ENCODE peak calls at places on chromosomes 7 and 10, in four cellular contexts. A is tibial nerve, U is RWPE2, L is prostate gland. G is an unnamed sample. For H3K4me1, the result is how much of the 10 kb centered on the place peaks cover.

GRCh38 chr7:151425670-151426075 is 14.3 kb downstream of the CRYGN start:
- DNase-seq in A (no peak), U (no peak), L (no peak), G (no peak)

GRCh38 chr7:1692500-1693418 is 22.7 kb downstream of the ELFN1 start:
- DNase-seq in A (no peak), U (peak), L (no peak), G (no peak)

GRCh38 chr7:35793225-35793579 is 7.7 kb upstream of the SEPTIN7 start:
- DNase-seq in A (no peak), U (no peak), L (no peak), G (no peak)

GRCh38 chr7:80259-81236 is 111.8 kb upstream of the FAM20C start:
- DNase-seq in A (no peak), U (peak), L (no peak), G (no peak)

GRCh38 chr7:71408276-71408675 is 276.3 kb downstream of the GALNT17 start:
- DNase-seq in A (no peak), U (no peak), L (no peak), G (peak)

GRCh38 chr7:22578048-22578770 is 78.2 kb upstream of the STEAP1B start:
- DNase-seq in A (no peak), U (peak), L (no peak), G (no peak)

GRCh38 chr7:29748286-29749099 is 57.8 kb upstream of the WIPF3 start:
- DNase-seq in A (no peak), U (no peak), L (no peak), G (no peak)

GRCh38 chr7:112422842-112423496 is 27.3 kb upstream of the IFRD1 start:
- DNase-seq in A (peak), U (peak), L (peak), G (peak)

GRCh38 chr7:30938435-30939316 is 25.1 kb upstream of the GHRHR start:
- DNase-seq in A (peak), U (no peak), L (peak), G (peak)

GRCh38 chr10:14623931-14624330 is 150.8 kb downstream of the FAM107B start:
- DNase-seq in A (no peak), U (no peak), L (no peak), G (no peak)

GRCh38 chr7:137970263-137970975 is 31.5 kb downstream of the CREB3L2 start:
- DNase-seq in A (no peak), U (no peak), L (peak), G (no peak)

GRCh38 chr7:149866817-149867447 is 6.8 kb upstream of the ATP6V0E2 start:
- DNase-seq in A (no peak), U (peak), L (no peak), G (no peak)

GRCh38 chr7:133633055-133633454 is 380.2 kb downstream of the EXOC4 start:
- DNase-seq in A (no peak), U (no peak), L (no peak), G (no peak)

GRCh38 chr10:109348324-109348723 is 575.0 kb downstream of the XPNPEP1 start:
- DNase-seq in A (no peak), U (no peak), L (no peak), G (no peak)

GRCh38 chr10:132641401-132641800 is 103.8 kb downstream of the INPP5A start:
- DNase-seq in A (no peak), U (peak), L (no peak), G (no peak)

GRCh38 chr7:30148951-30149459 is 14.2 kb downstream of the MTURN start:
- DNase-seq in A (no peak), U (no peak), L (peak), G (peak)

GRCh38 chr7:115471891-115472290 is 550.0 kb downstream of the MDFIC start:
- DNase-seq in A (no peak), U (no peak), L (no peak), G (no peak)

GRCh38 chr10:101285519-101286070 is 56.3 kb upstream of the LBX1 start:
- DNase-seq in A (no peak), U (no peak), L (no peak), G (no peak)

GRCh38 chr7:140342732-140343514 is 55.4 kb downstream of the SLC37A3 start:
- DNase-seq in A (no peak), U (no peak), L (no peak), G (peak)

GRCh38 chr7:4739528-4739992 is 35.9 kb upstream of the AP5Z1 start:
- DNase-seq in A (no peak), U (no peak), L (no peak), G (peak)

GRCh38 chr10:79125092-79125491 is 56.3 kb downstream of the ZMIZ1 start:
- DNase-seq in A (no peak), U (no peak), L (no peak), G (no peak)

DNA sequence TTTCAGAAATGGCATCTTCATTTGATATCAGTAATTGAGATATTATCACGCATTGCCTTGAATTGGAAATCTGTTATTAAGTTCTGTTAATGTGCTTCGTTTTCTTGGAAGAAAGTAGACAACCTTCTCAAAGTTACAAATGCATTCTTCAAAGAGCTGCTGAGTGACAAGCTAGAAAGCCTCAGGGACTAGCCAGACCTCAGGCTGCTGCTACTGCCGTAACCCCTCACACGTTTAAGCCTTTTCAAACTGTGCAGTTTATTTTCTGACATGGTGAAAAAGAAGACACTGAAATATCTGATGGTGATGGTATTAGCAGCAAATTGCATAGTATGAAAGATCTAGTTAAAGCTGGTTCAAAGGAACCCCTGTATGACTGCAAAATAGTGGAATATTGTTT is 431.6 kb downstream of the PLXDC2 start:
- DNase-seq in A (no peak), U (no peak), L (no peak), G (no peak)
- H3K27ac ChIP-seq in A (no peak), U (no peak), L (no peak), G (no peak)

GRCh38 chr10:786666-787512 is 97.4 kb upstream of the DIP2C start:
- DNase-seq in A (no peak), U (no peak), L (peak), G (peak)
- H3K4me1 ChIP-seq in A (under half), U (under half), L (under half), G (under half)

GRCh38 chr10:62037166-62037831 is 135.8 kb downstream of the ARID5B start:
- DNase-seq in A (no peak), U (no peak), L (no peak), G (no peak)
- H3K27ac ChIP-seq in A (peak), U (peak), L (peak), G (no peak)

GRCh38 chr7:44063547-44063893 is 1.8 kb downstream of the PGAM2 start:
- DNase-seq in A (no peak), U (peak), L (no peak), G (no peak)
- H3K4me1 ChIP-seq in A (under half), U (under half), L (under half), G (under half)

GRCh38 chr10:68345621-68346020 is 12.9 kb upstream of the PBLD start:
- DNase-seq in A (no peak), U (no peak), L (no peak), G (no peak)
- H3K27ac ChIP-seq in A (no peak), U (no peak), L (no peak), G (no peak)

DNA sequence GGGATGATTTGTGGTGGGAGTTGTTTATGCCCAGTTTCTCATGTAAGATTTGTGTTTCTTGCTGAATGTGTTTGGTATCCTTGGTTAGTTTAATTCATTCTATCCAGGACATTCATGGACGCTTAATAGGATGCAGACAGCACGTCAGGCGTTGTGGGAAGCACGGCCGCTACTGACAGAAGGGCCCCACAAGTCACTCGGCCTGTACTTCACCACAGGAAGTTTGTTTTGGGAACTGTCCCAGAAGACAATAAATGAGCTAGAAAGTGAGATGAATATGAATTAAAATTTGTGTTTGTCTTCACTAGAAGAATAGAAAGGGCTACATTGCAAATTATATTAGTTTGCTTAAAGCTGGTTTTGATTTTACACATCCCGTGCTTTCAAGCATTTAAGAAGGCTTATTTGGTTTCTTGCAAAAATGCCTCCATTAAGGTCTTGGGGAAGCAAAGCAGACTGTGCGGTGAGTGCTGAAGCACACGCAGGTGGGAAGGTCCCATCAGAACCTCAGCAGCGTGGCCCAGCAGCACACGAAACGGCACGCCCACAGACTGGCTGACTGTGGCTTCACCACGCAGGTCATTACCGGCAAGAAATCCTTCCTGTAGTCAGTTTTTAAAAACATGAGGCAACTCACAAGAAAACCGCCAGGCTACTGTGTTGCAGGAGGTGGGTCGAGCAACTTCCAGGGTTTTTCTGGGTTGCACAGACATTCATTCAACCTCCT is 74.1 kb downstream of the VIPR2 start:
- DNase-seq in A (no peak), U (no peak), L (no peak), G (no peak)
- H3K4me1 ChIP-seq in A (under half), U (under half), L (under half), G (under half)

GRCh38 chr10:88064608-88065383 is 201.4 kb downstream of the PTEN start:
- DNase-seq in A (peak), U (no peak), L (no peak), G (peak)

GRCh38 chr10:88062385-88062784 is 199.0 kb downstream of the PTEN start:
- DNase-seq in A (no peak), U (no peak), L (no peak), G (no peak)

GRCh38 chr10:88063861-88064521 is 200.6 kb downstream of the PTEN start:
- DNase-seq in A (no peak), U (no peak), L (no peak), G (no peak)

GRCh38 chr10:88060762-88061161 is 197.3 kb downstream of the PTEN start:
- DNase-seq in A (no peak), U (no peak), L (no peak), G (no peak)

GRCh38 chr10:88062798-88063472 is 199.5 kb downstream of the PTEN start:
- DNase-seq in A (no peak), U (no peak), L (no peak), G (no peak)
- H3K27ac ChIP-seq in A (peak), U (no peak), L (peak), G (peak)

G was measured in lung.